ENCODE peak calls at places on chromosome 2, in six cellular contexts. One of them, this sample, is unnamed.

GRCh38 chr2:217802261-217802660 is 200.5 kb downstream of the TNS1 start:
- DNase-seq in HCT116: no peak
- DNase-seq in HepG2: no peak
- DNase-seq in SK-N-SH: no peak
- DNase-seq in GM23338: no peak
- DNase-seq in A549: no peak
- DNase-seq in this sample: no peak

GRCh38 chr2:19026156-19026660 is 332.2 kb downstream of the OSR1 start:
- DNase-seq in A549: no peak
- DNase-seq in SK-N-SH: no peak
- DNase-seq in HepG2: no peak
- DNase-seq in GM23338: no peak
- DNase-seq in HCT116: no peak
- DNase-seq in this sample: no peak

GRCh38 chr2:129467012-129467779 is 512.3 kb upstream of the RAB6C start:
- DNase-seq in A549: no peak
- DNase-seq in GM23338: no peak
- DNase-seq in HCT116: no peak
- DNase-seq in SK-N-SH: no peak
- DNase-seq in HepG2: no peak
- DNase-seq in this sample: no peak

GRCh38 chr2:218003994-218004419 is 1.2 kb upstream of the TNS1 start:
- DNase-seq in HCT116: no peak
- DNase-seq in GM23338: no peak
- DNase-seq in A549: no peak
- DNase-seq in SK-N-SH: peak; percentile 51
- DNase-seq in HepG2: no peak
- DNase-seq in this sample: no peak

GRCh38 chr2:9680082-9680481 is 49.3 kb upstream of the YWHAQ start:
- DNase-seq in A549: no peak
- DNase-seq in HCT116: no peak
- DNase-seq in SK-N-SH: no peak
- DNase-seq in HepG2: no peak
- DNase-seq in GM23338: no peak
- DNase-seq in this sample: no peak

GRCh38 chr2:9658972-9659371 is 28.2 kb upstream of the YWHAQ start:
- DNase-seq in HepG2: no peak
- DNase-seq in A549: no peak
- DNase-seq in HCT116: no peak
- DNase-seq in SK-N-SH: no peak
- DNase-seq in GM23338: no peak
- DNase-seq in this sample: no peak

GRCh38 chr2:28772351-28772750 is 20.7 kb downstream of the PPP1CB start:
- DNase-seq in A549: no peak
- DNase-seq in SK-N-SH: no peak
- DNase-seq in HepG2: no peak
- DNase-seq in GM23338: no peak
- DNase-seq in HCT116: no peak
- DNase-seq in this sample: no peak

GRCh38 chr2:83850071-83850725 is 608.9 kb downstream of the SUCLG1 start:
- DNase-seq in HCT116: no peak
- DNase-seq in HepG2: no peak
- DNase-seq in GM23338: no peak
- DNase-seq in A549: no peak
- DNase-seq in SK-N-SH: no peak
- DNase-seq in this sample: no peak

GRCh38 chr2:218418321-218418716 is 604 bp upstream of the VIL1 start:
- DNase-seq in SK-N-SH: no peak
- DNase-seq in GM23338: no peak
- DNase-seq in HCT116: no peak
- DNase-seq in A549: no peak
- DNase-seq in HepG2: no peak
- DNase-seq in this sample: no peak

GRCh38 chr2:3480352-3481010 is 38.9 kb downstream of the ADI1 start:
- DNase-seq in HepG2: peak; percentile 84
- DNase-seq in A549: no peak
- DNase-seq in HCT116: no peak
- DNase-seq in GM23338: no peak
- DNase-seq in SK-N-SH: no peak
- DNase-seq in this sample: no peak

GRCh38 chr2:39949131-39949530 is 170.1 kb upstream of the THUMPD2 start:
- DNase-seq in SK-N-SH: no peak
- DNase-seq in GM23338: no peak
- DNase-seq in A549: no peak
- DNase-seq in HepG2: no peak
- DNase-seq in HCT116: no peak
- DNase-seq in this sample: no peak

GRCh38 chr2:210230984-210231383 is 5.7 kb upstream of the ACADL start:
- DNase-seq in HepG2: no peak
- DNase-seq in HCT116: no peak
- DNase-seq in SK-N-SH: no peak
- DNase-seq in GM23338: no peak
- DNase-seq in A549: no peak
- DNase-seq in this sample: no peak

GRCh38 chr2:239295377-239296019 is 105.3 kb downstream of the HDAC4 start:
- DNase-seq in SK-N-SH: no peak
- DNase-seq in A549: no peak
- DNase-seq in HepG2: no peak
- DNase-seq in GM23338: peak; percentile 73
- DNase-seq in HCT116: no peak
- DNase-seq in this sample: no peak

GRCh38 chr2:8511868-8512612 is 169.8 kb upstream of the ID2 start:
- DNase-seq in HepG2: no peak
- DNase-seq in HCT116: no peak
- DNase-seq in GM23338: no peak
- DNase-seq in SK-N-SH: no peak
- DNase-seq in A549: no peak
- DNase-seq in this sample: no peak

GRCh38 chr2:71943238-71944182 is 204.2 kb downstream of the CYP26B1 start:
- DNase-seq in HCT116: no peak
- DNase-seq in HepG2: no peak
- DNase-seq in GM23338: no peak
- DNase-seq in A549: no peak
- DNase-seq in SK-N-SH: no peak
- DNase-seq in this sample: no peak

GRCh38 chr2:95346738-95347671 is 49.9 kb downstream of the KCNIP3 start:
- DNase-seq in GM23338: peak; percentile 60
- DNase-seq in HCT116: no peak
- DNase-seq in HepG2: no peak
- DNase-seq in SK-N-SH: peak; percentile 59
- DNase-seq in A549: peak; percentile 20
- DNase-seq in this sample: no peak

GRCh38 chr2:187377335-187377734 is 70.7 kb downstream of the CALCRL start:
- DNase-seq in HepG2: no peak
- DNase-seq in HCT116: no peak
- DNase-seq in GM23338: no peak
- DNase-seq in A549: no peak
- DNase-seq in SK-N-SH: no peak
- DNase-seq in this sample: no peak

GRCh38 chr2:195543063-195543462 is 114.0 kb upstream of the SLC39A10 start:
- DNase-seq in GM23338: no peak
- DNase-seq in HCT116: no peak
- DNase-seq in HepG2: no peak
- DNase-seq in A549: no peak
- DNase-seq in SK-N-SH: no peak
- DNase-seq in this sample: no peak

GRCh38 chr2:10894264-10894935 is 17.3 kb upstream of the KCNF1 start:
- DNase-seq in A549: no peak
- DNase-seq in GM23338: peak; percentile 71
- DNase-seq in SK-N-SH: no peak
- DNase-seq in HepG2: no peak
- DNase-seq in HCT116: no peak
- DNase-seq in this sample: no peak

GRCh38 chr2:26623541-26624497 is 17.3 kb downstream of the CIB4 start:
- DNase-seq in HepG2: no peak
- DNase-seq in SK-N-SH: peak; percentile 41
- DNase-seq in A549: no peak
- DNase-seq in HCT116: no peak
- DNase-seq in GM23338: no peak
- DNase-seq in this sample: no peak

GRCh38 chr2:55418512-55419235 is 982 bp downstream of the CCDC88A start:
- DNase-seq in A549: no peak
- DNase-seq in SK-N-SH: peak; percentile 23
- DNase-seq in GM23338: no peak
- DNase-seq in HepG2: peak; percentile 30
- DNase-seq in HCT116: no peak
- DNase-seq in this sample: no peak

GRCh38 chr2:168030862-168031624 is 216.4 kb downstream of the STK39 start:
- DNase-seq in HCT116: no peak
- DNase-seq in A549: no peak
- DNase-seq in GM23338: no peak
- DNase-seq in HepG2: no peak
- DNase-seq in SK-N-SH: no peak
- DNase-seq in this sample: no peak

GRCh38 chr2:235002198-235003095 is 50.6 kb downstream of the SH3BP4 start:
- DNase-seq in A549: no peak
- DNase-seq in GM23338: peak; percentile 60
- DNase-seq in SK-N-SH: no peak
- DNase-seq in HCT116: no peak
- DNase-seq in HepG2: peak; percentile 81
- DNase-seq in this sample: no peak

GRCh38 chr2:216743781-216744180 is 48.4 kb upstream of the IGFBP5 start:
- DNase-seq in HepG2: no peak
- DNase-seq in A549: no peak
- DNase-seq in SK-N-SH: no peak
- DNase-seq in GM23338: no peak
- DNase-seq in HCT116: no peak
- DNase-seq in this sample: no peak

GRCh38 chr2:231554327-231554726 is 24.1 kb upstream of the NMUR1 start:
- DNase-seq in SK-N-SH: no peak
- DNase-seq in A549: no peak
- DNase-seq in HCT116: no peak
- DNase-seq in HepG2: no peak
- DNase-seq in GM23338: no peak
- DNase-seq in this sample: no peak
- H3K4me3 ChIP-seq in SK-N-SH: no peak overlapping the region
- H3K4me3 ChIP-seq in A549: no peak overlapping the region
- H3K4me3 ChIP-seq in HCT116: no peak overlapping the region
- H3K4me3 ChIP-seq in HepG2: peak overlapping the region; percentile 44
- H3K4me3 ChIP-seq in GM23338: no peak overlapping the region
- H3K4me3 ChIP-seq in this sample: no peak overlapping the region

GRCh38 chr2:171958475-171958874 is 36.2 kb downstream of the HAT1 start:
- DNase-seq in HepG2: no peak
- DNase-seq in GM23338: no peak
- DNase-seq in HCT116: no peak
- DNase-seq in SK-N-SH: no peak
- DNase-seq in A549: no peak
- DNase-seq in this sample: no peak
- TF ChIP-seq REST in HepG2: no peak
- TF ChIP-seq REST in GM23338: no peak
- TF ChIP-seq REST in HCT116: no peak
- TF ChIP-seq REST in SK-N-SH: no peak
- TF ChIP-seq REST in A549: no peak
- TF ChIP-seq REST in this sample: no peak

GRCh38 chr2:85768713-85769112 is 14.9 kb downstream of the ATOH8 start:
- DNase-seq in GM23338: peak; percentile 63
- DNase-seq in A549: no peak
- DNase-seq in SK-N-SH: peak; percentile 65
- DNase-seq in HCT116: no peak
- DNase-seq in HepG2: no peak
- DNase-seq in this sample: no peak
- H3K4me1 ChIP-seq in GM23338: peaks cover 63% of the 10 kb centered on the region
- H3K4me1 ChIP-seq in A549: peaks cover 65% of the 10 kb centered on the region
- H3K4me1 ChIP-seq in SK-N-SH: peaks cover 70% of the 10 kb centered on the region
- H3K4me1 ChIP-seq in HCT116: peaks cover 57% of the 10 kb centered on the region
- H3K4me1 ChIP-seq in HepG2: peaks cover 62% of the 10 kb centered on the region
- H3K4me1 ChIP-seq in this sample: peaks cover 86% of the 10 kb centered on the region

GRCh38 chr2:118059919-118060478 is 28.3 kb upstream of the INSIG2 start:
- DNase-seq in A549: no peak
- DNase-seq in HCT116: no peak
- DNase-seq in SK-N-SH: no peak
- DNase-seq in GM23338: no peak
- DNase-seq in HepG2: no peak
- DNase-seq in this sample: no peak
- H3K4me3 ChIP-seq in A549: no peak overlapping the region
- H3K4me3 ChIP-seq in HCT116: no peak overlapping the region
- H3K4me3 ChIP-seq in SK-N-SH: no peak overlapping the region
- H3K4me3 ChIP-seq in GM23338: no peak overlapping the region
- H3K4me3 ChIP-seq in HepG2: no peak overlapping the region
- H3K4me3 ChIP-seq in this sample: no peak overlapping the region

This sample was measured in Panc1.